ENCODE peak calls at places on chromosomes 13 and 19, in eight cellular contexts. H is GM23338, G is neural progenitor cell, I is hepatocyte, K is PC-3, B is HCT116, J is SK-N-SH, Z is MM.1S. X is an unnamed sample.

GRCh38 chr19:2974342-2974932 is 2.9 kb upstream of the TLE6 start:
- DNase-seq in H (no peak), G (peak), I (peak), K (no peak), B (no peak), J (no peak), Z (no peak), X (no peak)

GRCh38 chr13:30819136-30819875 is 84.0 kb downstream of the ALOX5AP start:
- DNase-seq in H (no peak), G (no peak), I (peak), K (no peak), B (no peak), J (no peak), Z (no peak), X (no peak)

GRCh38 chr13:30581582-30581981 is 36.1 kb upstream of the USPL1 start:
- DNase-seq in H (peak), G (peak), I (no peak), K (peak), B (peak), J (no peak), Z (peak), X (peak)

GRCh38 chr19:44912854-44913253 is 1.6 kb upstream of the APOC1 start:
- DNase-seq in H (no peak), G (no peak), I (no peak), K (no peak), B (no peak), J (no peak), Z (no peak), X (no peak)

GRCh38 chr13:50026788-50027473 is 11.7 kb downstream of the KCNRG start:
- DNase-seq in H (no peak), G (no peak), I (no peak), K (no peak), B (no peak), J (no peak), Z (peak), X (peak)

GRCh38 chr13:40102854-40103253 is 447.4 kb downstream of the COG6 start:
- DNase-seq in H (no peak), G (no peak), I (peak), K (peak), B (peak), J (no peak), Z (no peak), X (no peak)

GRCh38 chr19:35000647-35001501 is 751 bp downstream of the GRAMD1A start:
- DNase-seq in H (peak), G (peak), I (peak), K (peak), B (no peak), J (peak), Z (peak), X (peak)

GRCh38 chr19:32563761-32564160 is 17.2 kb upstream of the PDCD5 start:
- DNase-seq in H (no peak), G (no peak), I (no peak), K (no peak), B (no peak), J (no peak), Z (no peak), X (no peak)

GRCh38 chr13:102970542-102970941 is 95.7 kb downstream of the SLC10A2 start:
- DNase-seq in H (no peak), G (no peak), I (no peak), K (no peak), B (no peak), J (no peak), Z (peak), X (peak)

GRCh38 chr19:15161028-15161984 is 39.5 kb downstream of the NOTCH3 start:
- DNase-seq in H (peak), G (no peak), I (no peak), K (peak), B (peak), J (peak), Z (peak), X (peak)

GRCh38 chr19:48400018-48400742 is 6.7 kb downstream of the GRIN2D start:
- DNase-seq in H (peak), G (peak), I (peak), K (peak), B (peak), J (peak), Z (no peak), X (no peak)

GRCh38 chr13:59780058-59780457 is 383.7 kb downstream of the DIAPH3 start:
- DNase-seq in H (no peak), G (no peak), I (no peak), K (peak), B (no peak), J (no peak), Z (no peak), X (no peak)

GRCh38 chr19:10724573-10725071 is 6.7 kb downstream of the DNM2 start:
- DNase-seq in H (no peak), G (no peak), I (no peak), K (no peak), B (no peak), J (peak), Z (no peak), X (no peak)

GRCh38 chr13:27264181-27264580 is 6.4 kb upstream of the RASL11A start:
- DNase-seq in H (no peak), G (no peak), I (peak), K (no peak), B (no peak), J (peak), Z (no peak), X (peak)

GRCh38 chr13:34201050-34201913 is 383.3 kb downstream of the RFC3 start:
- DNase-seq in H (no peak), G (no peak), I (peak), K (peak), B (no peak), J (no peak), Z (no peak), X (no peak)

GRCh38 chr19:3643592-3644313 is 17.2 kb upstream of the CACTIN start:
- DNase-seq in H (no peak), G (no peak), I (no peak), K (no peak), B (no peak), J (no peak), Z (no peak), X (no peak)

GRCh38 chr13:82938644-82939043 is 943.6 kb downstream of the SLITRK1 start:
- DNase-seq in H (no peak), G (no peak), I (no peak), K (no peak), B (no peak), J (no peak), Z (no peak), X (no peak)

GRCh38 chr13:97853550-97853949 is 99.9 kb upstream of the IPO5 start:
- DNase-seq in H (no peak), G (no peak), I (no peak), K (peak), B (no peak), J (no peak), Z (no peak), X (no peak)

GRCh38 chr13:98875146-98875729 is 102.6 kb downstream of the DOCK9 start:
- DNase-seq in H (peak), G (no peak), I (no peak), K (no peak), B (no peak), J (no peak), Z (peak), X (no peak)

GRCh38 chr13:98874029-98874397 is 103.9 kb downstream of the DOCK9 start:
- DNase-seq in H (no peak), G (no peak), I (no peak), K (no peak), B (no peak), J (no peak), Z (no peak), X (no peak)

GRCh38 chr13:98869408-98870090 is 108.3 kb downstream of the DOCK9 start:
- DNase-seq in H (no peak), G (no peak), I (no peak), K (peak), B (no peak), J (no peak), Z (no peak), X (peak)

GRCh38 chr13:98871727-98872126 is 106.1 kb downstream of the DOCK9 start:
- DNase-seq in H (no peak), G (no peak), I (no peak), K (no peak), B (no peak), J (no peak), Z (no peak), X (no peak)

DNA sequence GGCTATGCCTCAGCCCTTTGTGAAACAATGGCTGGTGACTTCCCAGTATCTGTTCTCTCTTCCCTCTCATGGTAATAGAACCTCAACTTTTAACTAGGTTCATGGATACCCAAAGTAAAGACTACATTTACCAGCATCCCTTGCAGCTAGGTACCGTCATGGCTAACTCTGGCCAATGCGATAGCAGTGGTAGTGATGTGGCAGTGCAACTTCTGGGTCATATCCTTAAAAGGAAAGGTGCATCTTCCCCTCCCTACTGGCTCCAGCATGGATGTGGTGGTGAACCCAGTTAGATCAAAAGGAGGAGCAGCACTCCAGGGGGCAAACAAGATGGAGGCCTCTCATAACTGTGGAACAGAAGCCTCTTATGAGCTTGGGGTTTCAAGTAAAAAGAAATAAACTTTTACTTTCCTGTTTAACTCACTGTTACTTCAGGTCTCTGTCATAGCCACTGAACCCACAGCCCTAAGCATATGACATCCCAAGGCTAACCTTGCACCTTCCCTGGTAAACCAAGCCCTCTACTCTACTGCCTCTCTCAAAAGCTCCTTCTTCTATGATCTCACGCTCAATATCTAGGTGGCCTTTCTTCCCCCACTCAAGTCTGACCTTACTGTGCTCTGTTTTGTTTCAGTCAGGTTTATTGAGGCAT is 104.4 kb downstream of the DOCK9 start:
- DNase-seq in H (peak), G (no peak), I (no peak), K (no peak), B (no peak), J (no peak), Z (no peak), X (no peak)
- TF ChIP-seq EZH2phosphoT487 in H (no peak), G (no peak), I (no peak), K (no peak), B (no peak), J (no peak), Z (no peak), X (no peak)

DNA sequence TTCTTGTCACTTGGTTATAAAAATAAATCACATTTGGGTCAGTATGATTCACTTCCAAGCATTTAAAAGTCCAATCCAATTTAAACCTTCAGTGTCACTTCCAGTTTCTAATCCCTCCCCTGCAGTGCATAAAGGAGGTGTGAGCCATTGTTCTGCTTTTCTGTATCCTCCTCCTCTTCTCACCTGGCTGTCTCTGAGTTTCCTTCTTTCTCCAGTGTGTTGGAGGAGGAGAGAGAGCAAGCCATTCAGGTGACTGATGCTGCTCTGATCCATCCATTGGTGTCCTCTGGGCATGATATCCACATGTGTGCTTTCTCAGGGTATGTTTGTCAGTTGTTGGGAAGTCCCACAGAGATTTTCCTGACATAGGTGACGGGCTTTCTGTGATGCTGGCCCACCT is 1.2 kb downstream of the NUDT15 start:
- DNase-seq in H (peak), G (peak), I (no peak), K (peak), B (no peak), J (peak), Z (no peak), X (peak)
- H3K4me3 ChIP-seq in H (peak), G (peak), I (no peak), K (peak), B (peak), J (peak), Z (peak), X (peak)

GRCh38 chr19:7331446-7331845 is 17.3 kb upstream of the ARHGEF18 start:
- DNase-seq in H (no peak), G (no peak), I (no peak), K (no peak), B (no peak), J (no peak), Z (no peak), X (no peak)

GRCh38 chr19:7328647-7329046 is 20.1 kb upstream of the ARHGEF18 start:
- DNase-seq in H (no peak), G (no peak), I (no peak), K (no peak), B (no peak), J (no peak), Z (peak), X (peak)

GRCh38 chr19:7327802-7328201 is 20.9 kb upstream of the ARHGEF18 start:
- DNase-seq in H (no peak), G (no peak), I (no peak), K (no peak), B (no peak), J (no peak), Z (no peak), X (no peak)

GRCh38 chr19:7326105-7326877 is 22.4 kb upstream of the ARHGEF18 start:
- DNase-seq in H (peak), G (peak), I (peak), K (peak), B (peak), J (no peak), Z (peak), X (peak)
- TF ChIP-seq CTCF in H (peak), G (peak), I (peak), K (peak), B (peak), J (peak), Z (peak), X (peak)

DNA sequence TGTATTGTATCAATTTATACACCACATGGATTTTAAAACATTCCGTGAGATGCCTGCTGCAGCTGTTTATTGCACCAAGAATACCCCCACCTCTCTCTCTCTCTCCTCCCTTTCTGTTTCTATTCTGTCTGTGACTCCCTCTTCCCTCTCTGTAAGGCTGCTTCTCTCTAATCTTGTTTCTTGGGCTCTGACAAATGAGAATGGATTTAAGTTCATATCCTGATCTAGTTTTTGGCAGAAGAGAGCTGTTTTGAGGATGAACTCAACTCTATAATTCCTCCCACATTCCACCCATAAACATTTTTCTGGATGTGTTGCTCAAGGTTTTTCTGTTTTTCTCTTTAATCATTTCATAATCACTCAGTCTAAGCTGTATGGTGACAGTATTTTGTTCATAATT is 144.3 kb upstream of the FRY start:
- DNase-seq in H (no peak), G (no peak), I (no peak), K (no peak), B (no peak), J (no peak), Z (no peak), X (no peak)
- TF ChIP-seq EZH2phosphoT487 in H (no peak), G (no peak), I (no peak), K (no peak), B (no peak), J (no peak), Z (no peak), X (no peak)

GRCh38 chr19:49893135-49893534 is 3.6 kb downstream of the IL4I1 start:
- DNase-seq in H (no peak), G (no peak), I (no peak), K (no peak), B (no peak), J (no peak), Z (no peak), X (no peak)

GRCh38 chr19:49894879-49895565 is 1.7 kb downstream of the IL4I1 start:
- DNase-seq in H (no peak), G (no peak), I (no peak), K (no peak), B (no peak), J (no peak), Z (no peak), X (no peak)

GRCh38 chr19:49896863-49897621 is at the start of gene IL4I1:
- DNase-seq in H (no peak), G (no peak), I (no peak), K (no peak), B (no peak), J (no peak), Z (peak), X (peak)

GRCh38 chr19:49894011-49894664 is 2.5 kb downstream of the IL4I1 start:
- DNase-seq in H (no peak), G (no peak), I (no peak), K (no peak), B (no peak), J (no peak), Z (no peak), X (no peak)

GRCh38 chr19:49895566-49896297 is 955 bp downstream of the IL4I1 start:
- DNase-seq in H (no peak), G (no peak), I (no peak), K (no peak), B (no peak), J (no peak), Z (no peak), X (no peak)
- H3K4me3 ChIP-seq in H (no peak), G (no peak), I (no peak), K (no peak), B (no peak), J (no peak), Z (no peak), X (no peak)

DNA sequence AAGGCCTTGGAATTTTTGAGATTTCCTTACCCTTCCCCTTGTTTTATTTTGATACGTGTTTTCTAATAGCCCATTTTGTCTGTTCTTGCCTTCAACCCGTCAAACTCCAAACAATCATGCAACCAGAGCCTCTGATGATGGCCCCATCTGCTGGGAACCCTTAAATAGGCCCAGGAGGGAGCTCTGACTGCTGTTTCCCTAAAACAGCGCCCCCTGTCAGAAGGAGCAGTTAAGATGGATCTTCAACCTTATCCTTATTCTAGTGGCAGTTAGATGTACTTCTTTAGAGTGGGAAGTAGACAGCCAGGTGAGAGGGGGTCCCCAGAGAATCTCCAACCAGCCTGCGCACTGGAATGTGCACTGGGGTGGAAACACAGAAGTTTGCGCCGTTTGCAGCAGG is 1031.0 kb upstream of the PCDH9 start:
- DNase-seq in H (peak), G (peak), I (no peak), K (no peak), B (no peak), J (no peak), Z (no peak), X (no peak)
- TF ChIP-seq CTCF in H (peak), G (peak), I (no peak), K (peak), B (peak), J (peak), Z (no peak), X (peak)